ENCODE peak calls at places on chromosomes 7 and 10, in six cellular contexts. S is NT2/D1; J is small intestine; X is neural progenitor cell; D is SJSA1; N is CD8-positive, alpha-beta memory T cell. M is an unnamed sample.

GRCh38 chr10:76868088-76868949 is 769.3 kb downstream of the KCNMA1 start:
- DNase-seq in X (no peak), N (no peak), J (no peak), D (no peak), S (no peak), M (no peak)

GRCh38 chr7:101094376-101094775 is 9.1 kb downstream of the TRIM56 start:
- DNase-seq in X (no peak), D (no peak), S (no peak), N (no peak), J (no peak), M (no peak)

GRCh38 chr7:66050337-66050957 is 25.2 kb upstream of the ASL start:
- DNase-seq in N (no peak), S (no peak), X (no peak), J (no peak), D (no peak), M (no peak)

GRCh38 chr7:101870361-101871062 is 53.1 kb downstream of the CUX1 start:
- DNase-seq in S (no peak), N (no peak), X (peak; percentile 39), J (peak; percentile 36), D (no peak), M (no peak)

GRCh38 chr7:106611911-106612310 is 49.0 kb downstream of the CCDC71L start:
- DNase-seq in J (no peak), N (no peak), S (no peak), X (no peak), D (no peak), M (peak; percentile 26)

GRCh38 chr7:118169146-118169545 is 14.8 kb upstream of the LSM8 start:
- DNase-seq in N (no peak), D (no peak), J (no peak), X (no peak), S (no peak), M (no peak)

GRCh38 chr10:13637303-13637856 is 50.6 kb downstream of the PRPF18 start:
- DNase-seq in D (no peak), J (no peak), N (no peak), X (no peak), S (no peak), M (no peak)

GRCh38 chr10:32600317-32600716 is 154.4 kb downstream of the CCDC7 start:
- DNase-seq in S (no peak), J (no peak), X (no peak), N (no peak), D (no peak), M (no peak)

GRCh38 chr7:111043533-111043932 is 47.4 kb upstream of the LRRN3 start:
- DNase-seq in D (no peak), J (no peak), X (no peak), S (no peak), N (no peak), M (no peak)

GRCh38 chr7:957418-958220 is 3.1 kb upstream of the ADAP1 start:
- DNase-seq in X (peak; percentile 60), N (no peak), D (no peak), J (no peak), S (no peak), M (no peak)

GRCh38 chr7:90222811-90223725 is 11.5 kb downstream of the STEAP2 start:
- DNase-seq in X (peak; percentile 8), N (no peak), J (no peak), S (no peak), D (no peak), M (no peak)

GRCh38 chr10:29105516-29106215 is 183.2 kb upstream of the LYZL1 start:
- DNase-seq in S (no peak), N (no peak), D (peak; percentile 65), J (no peak), X (no peak), M (peak; percentile 23)

GRCh38 chr7:130207033-130207432 is 627 bp upstream of the SSMEM1 start:
- DNase-seq in N (no peak), S (no peak), X (no peak), D (no peak), J (no peak), M (no peak)

GRCh38 chr7:107128217-107128616 is 40.6 kb upstream of the HBP1 start:
- DNase-seq in N (no peak), X (no peak), D (no peak), S (no peak), J (no peak), M (no peak)

GRCh38 chr10:80415734-80416281 is 7.5 kb downstream of the PRXL2A start:
- DNase-seq in J (peak; percentile 43), D (no peak), S (no peak), N (no peak), X (no peak), M (no peak)

GRCh38 chr10:50636576-50636975 is 12.8 kb upstream of the SGMS1 start:
- DNase-seq in N (no peak), J (peak; percentile 27), S (no peak), D (no peak), X (no peak), M (no peak)

GRCh38 chr10:119817991-119818888 is 54.4 kb downstream of the MCMBP start:
- DNase-seq in D (no peak), N (no peak), J (no peak), X (peak; percentile 96), S (no peak), M (no peak)

GRCh38 chr7:32881074-32881982 is 10.2 kb downstream of the KBTBD2 start:
- DNase-seq in S (no peak), D (no peak), X (no peak), J (no peak), N (no peak), M (no peak)

GRCh38 chr7:41699532-41699931 is 3.4 kb downstream of the INHBA start:
- DNase-seq in N (no peak), D (peak; percentile 55), X (peak; percentile 65), S (no peak), J (no peak), M (no peak)

GRCh38 chr7:137880432-137880831 is 33.7 kb upstream of the DGKI start:
- DNase-seq in J (no peak), S (no peak), N (no peak), D (no peak), X (no peak), M (no peak)

GRCh38 chr10:12501851-12502525 is 152.6 kb downstream of the CAMK1D start:
- DNase-seq in N (no peak), D (peak; percentile 34), S (no peak), X (no peak), J (no peak), M (no peak)

GRCh38 chr10:104371753-104372152 is 18.1 kb downstream of the CFAP58 start:
- DNase-seq in D (no peak), S (no peak), N (no peak), X (no peak), J (no peak), M (no peak)

DNA sequence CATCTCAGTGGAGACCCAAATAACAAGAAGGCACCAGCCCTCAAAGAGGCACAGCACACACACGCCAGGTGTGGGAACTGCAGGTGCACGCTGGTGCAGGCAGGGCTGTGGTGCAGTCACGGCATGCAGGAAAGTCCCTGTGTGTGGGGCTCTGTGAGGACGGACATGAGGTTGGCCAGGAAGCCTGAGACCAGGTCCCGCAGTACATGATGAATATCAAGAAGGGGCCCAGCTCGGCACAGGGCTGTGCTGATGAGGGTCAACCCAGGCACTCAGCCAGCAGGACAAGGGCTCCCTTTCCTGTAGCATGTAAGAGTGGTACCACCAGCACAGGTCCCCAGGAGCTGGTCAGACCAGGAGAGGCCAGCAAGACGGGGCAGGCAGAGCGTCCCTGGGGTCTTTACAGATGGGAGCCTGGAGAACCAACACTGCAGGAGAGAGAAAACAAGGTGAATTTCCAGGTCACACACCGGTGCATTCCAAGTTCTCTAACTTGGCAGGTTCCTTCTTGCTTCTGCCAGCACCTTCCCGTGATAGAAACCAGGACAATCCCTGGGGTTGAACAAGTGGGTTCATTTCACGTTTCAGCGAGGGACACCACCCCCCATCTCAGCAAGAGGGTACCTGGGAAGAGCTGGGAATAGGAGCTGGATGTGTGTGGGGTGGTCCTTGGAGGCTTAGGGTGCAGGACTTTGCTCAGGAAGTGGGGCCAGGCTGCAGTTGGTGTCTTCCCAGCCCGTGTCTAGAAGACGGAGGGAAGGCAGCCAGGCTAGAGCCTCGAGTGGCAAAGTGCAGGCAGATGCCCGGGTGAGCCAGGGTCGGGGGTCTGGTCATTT is 244.8 kb upstream of the TCERG1L start:
- DNase-seq in D (no peak), J (no peak), X (no peak), N (no peak), S (no peak), M (no peak)
- H3K27me3 ChIP-seq in D (no peaks in the 10 kb centered on the region), J (no peaks in the 10 kb centered on the region), X (no peaks in the 10 kb centered on the region), N (no peaks in the 10 kb centered on the region), S (no peaks in the 10 kb centered on the region), M (no peaks in the 10 kb centered on the region)

GRCh38 chr10:124681091-124681490 is 63.1 kb downstream of the FAM53B start:
- DNase-seq in D (no peak), X (no peak), S (no peak), N (no peak), J (no peak), M (no peak)
- H3K36me3 ChIP-seq in D (peaks cover 8% of the 10 kb centered on the region), X (no peaks in the 10 kb centered on the region), S (peaks cover 41% of the 10 kb centered on the region), N (no peaks in the 10 kb centered on the region), J (peaks cover 5% of the 10 kb centered on the region), M (peaks cover 10% of the 10 kb centered on the region)

DNA sequence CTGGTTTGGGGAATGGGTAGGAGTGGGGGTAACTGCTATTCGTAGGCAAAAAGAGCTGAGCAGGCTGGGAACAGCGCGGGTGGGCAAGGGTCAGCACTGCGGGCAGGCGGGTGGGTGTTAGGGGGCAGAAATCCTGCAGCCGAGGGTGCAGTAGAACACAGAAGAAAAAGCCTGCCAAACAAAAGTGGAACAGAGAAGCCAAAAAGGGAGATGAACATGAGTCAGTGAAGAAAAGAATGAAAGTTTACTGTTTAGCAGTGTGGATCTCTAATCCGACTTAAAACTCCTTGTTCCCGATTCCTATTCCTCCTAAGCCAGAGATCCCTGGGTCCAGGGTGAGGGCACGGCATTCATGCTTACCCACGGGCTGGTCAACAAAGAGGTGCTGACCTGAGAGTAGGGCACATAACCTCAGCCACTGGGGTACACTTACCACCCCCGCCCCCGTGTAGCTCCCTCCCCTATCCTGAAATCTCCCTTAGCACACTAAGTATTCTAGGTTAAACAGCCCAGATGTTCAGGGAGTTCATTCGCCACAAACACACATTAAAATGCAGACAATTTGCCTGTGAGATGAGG is 27.1 kb downstream of the PRSS2 start:
- DNase-seq in X (peak; percentile 29), D (no peak), N (no peak), S (no peak), J (no peak), M (no peak)
- H3K4me3 ChIP-seq in X (peak overlapping the region; percentile 57), D (no peak overlapping the region), N (peak overlapping the region; percentile 79), S (peak overlapping the region; percentile 51), J (peak overlapping the region; percentile 46), M (no peak overlapping the region)

GRCh38 chr10:100895346-100895745 is 17.4 kb upstream of the SLF2 start:
- DNase-seq in S (no peak), N (no peak), X (no peak), D (no peak), J (peak; percentile 73), M (no peak)

GRCh38 chr10:100894589-100895294 is 18.0 kb upstream of the SLF2 start:
- DNase-seq in S (no peak), N (no peak), D (no peak), X (no peak), J (no peak), M (no peak)

GRCh38 chr10:100894033-100894432 is 18.7 kb upstream of the SLF2 start:
- DNase-seq in D (no peak), J (peak; percentile 68), N (no peak), S (no peak), X (no peak), M (no peak)

GRCh38 chr10:100896876-100897461 is 15.8 kb upstream of the SLF2 start:
- DNase-seq in S (no peak), D (peak; percentile 75), X (no peak), J (no peak), N (no peak), M (no peak)

DNA sequence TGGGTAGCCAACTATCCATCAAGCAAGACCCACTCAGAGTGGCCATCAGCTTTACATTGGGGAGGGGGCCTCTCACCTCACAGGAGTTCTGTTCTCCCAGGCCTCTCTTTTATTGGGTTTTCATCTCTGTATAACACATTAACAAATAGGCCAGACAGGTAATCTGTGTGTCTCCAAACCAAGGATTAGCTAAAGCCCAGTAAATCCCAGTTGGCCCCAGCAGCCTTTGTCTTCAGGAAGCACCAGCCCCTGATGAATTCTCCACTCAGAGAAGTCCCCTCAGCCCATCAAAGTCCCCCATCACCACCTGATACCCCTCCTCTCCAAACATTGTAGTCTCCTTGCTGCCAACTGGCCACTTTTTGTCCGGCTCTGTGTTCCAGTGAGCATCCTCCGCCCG is 16.9 kb upstream of the SLF2 start:
- DNase-seq in J (no peak), X (no peak), S (no peak), D (no peak), N (no peak), M (no peak)
- H3K27me3 ChIP-seq in J (no peaks in the 10 kb centered on the region), X (peaks cover 5% of the 10 kb centered on the region), S (no peaks in the 10 kb centered on the region), D (no peaks in the 10 kb centered on the region), N (no peaks in the 10 kb centered on the region), M (no peaks in the 10 kb centered on the region)

M was measured in MG63.